ENCODE peak calls at places on chromosome 7, in five cellular contexts. P is stimulated activated CD8-positive, alpha-beta memory T cell treated with anti-CD3 and anti-CD28 coated beads, Interleukin-7, amount 100 ng/mL, for 24 hours; K is trophoblast cell; B is foreskin fibroblast; A is osteocyte. E is an unnamed sample.

GRCh38 chr7:4800926-4801838 is 25.8 kb downstream of the AP5Z1 start:
- DNase-seq in A (no peak), K (no peak), P (no peak), B (no peak), E (no peak)

GRCh38 chr7:27248911-27249723 is 6.5 kb downstream of the EVX1 start:
- DNase-seq in A (no peak), B (no peak), K (no peak), P (no peak), E (peak)

GRCh38 chr7:106249488-106249887 is 35.3 kb downstream of the NAMPT start:
- DNase-seq in K (no peak), A (no peak), B (no peak), P (no peak), E (no peak)

GRCh38 chr7:26507375-26508068 is 215.9 kb downstream of the SNX10 start:
- DNase-seq in B (no peak), A (no peak), K (no peak), P (no peak), E (no peak)

GRCh38 chr7:7554647-7555575 is 11.8 kb upstream of the MIOS start:
- DNase-seq in K (no peak), P (no peak), B (no peak), A (no peak), E (no peak)

GRCh38 chr7:96826089-96826488 is 116.4 kb upstream of the SEM1 start:
- DNase-seq in A (no peak), K (peak), P (no peak), B (no peak), E (no peak)

GRCh38 chr7:104039363-104039762 is 49.9 kb upstream of the RELN start:
- DNase-seq in A (no peak), P (no peak), K (no peak), B (no peak), E (no peak)

GRCh38 chr7:127587663-127588018 is 570 bp upstream of the ARF5 start:
- DNase-seq in K (peak), B (no peak), P (no peak), A (no peak), E (no peak)

GRCh38 chr7:50653997-50654425 is 88.8 kb upstream of the DDC start:
- DNase-seq in P (no peak), K (no peak), A (no peak), B (peak), E (no peak)

GRCh38 chr7:36906448-36906847 is 182.2 kb upstream of the AOAH start:
- DNase-seq in K (peak), B (no peak), P (no peak), A (no peak), E (no peak)

GRCh38 chr7:112521942-112522341 is 41.2 kb downstream of the LSMEM1 start:
- DNase-seq in A (no peak), P (no peak), B (no peak), K (no peak), E (peak)

GRCh38 chr7:27846388-27846787 is 106.4 kb downstream of the TAX1BP1 start:
- DNase-seq in A (no peak), P (no peak), B (no peak), K (no peak), E (no peak)

GRCh38 chr7:41010967-41011366 is 691.9 kb downstream of the INHBA start:
- DNase-seq in B (peak), K (no peak), A (no peak), P (no peak), E (no peak)

E was measured in esophagus muscularis mucosa.